ENCODE peak calls at places on chromosomes 12 and 14, in six cellular contexts. J is A549, C is K562, K is endothelial cell of umbilical vein, X is HepG2, I is GM12878. U is an unnamed sample.

GRCh38 chr14:69796797-69797500 is at the start of gene SLC10A1:
- DNase-seq in J (no peak), C (no peak), K (no peak), X (peak; percentile 23), I (no peak), U (no peak)

GRCh38 chr12:83763425-83763824 is 1076.7 kb downstream of the TMTC2 start:
- DNase-seq in J (no peak), C (no peak), K (no peak), X (no peak), I (no peak), U (no peak)

GRCh38 chr12:76259660-76260389 is 88.4 kb downstream of the BBS10 start:
- DNase-seq in J (no peak), C (no peak), K (peak; percentile 93), X (no peak), I (no peak), U (no peak)

GRCh38 chr12:25648460-25648859 is 95.4 kb upstream of the LMNTD1 start:
- DNase-seq in J (peak; percentile 24), C (no peak), K (peak; percentile 78), X (no peak), I (no peak), U (no peak)

GRCh38 chr12:3964404-3964803 is 91.2 kb upstream of the PARP11 start:
- DNase-seq in J (peak; percentile 26), C (peak; percentile 39), K (no peak), X (peak; percentile 18), I (no peak), U (peak; percentile 38)

GRCh38 chr12:59973515-59973914 is 377.7 kb downstream of the SLC16A7 start:
- DNase-seq in J (no peak), C (no peak), K (peak; percentile 67), X (no peak), I (no peak), U (no peak)

GRCh38 chr12:96190403-96191170 is 3.6 kb upstream of the ELK3 start:
- DNase-seq in J (no peak), C (no peak), K (no peak), X (peak; percentile 23), I (no peak), U (no peak)

GRCh38 chr14:91410781-91411536 is 6.7 kb downstream of the CCDC88C start:
- DNase-seq in J (no peak), C (no peak), K (no peak), X (no peak), I (no peak), U (no peak)

GRCh38 chr12:91327136-91327535 is 144.5 kb upstream of the DCN start:
- DNase-seq in J (no peak), C (no peak), K (no peak), X (no peak), I (no peak), U (no peak)

GRCh38 chr12:42862055-42862454 is 272.5 kb upstream of the PRICKLE1 start:
- DNase-seq in J (no peak), C (no peak), K (peak; percentile 7), X (no peak), I (no peak), U (no peak)

GRCh38 chr14:29475641-29476040 is 452.0 kb downstream of the PRKD1 start:
- DNase-seq in J (no peak), C (no peak), K (no peak), X (no peak), I (no peak), U (no peak)

GRCh38 chr12:75699728-75700496 is 188.5 kb upstream of the KRR1 start:
- DNase-seq in J (no peak), C (peak; percentile 57), K (peak; percentile 87), X (no peak), I (no peak), U (no peak)

GRCh38 chr12:132748319-132748718 is 13.3 kb downstream of the ANKLE2 start:
- DNase-seq in J (no peak), C (no peak), K (no peak), X (no peak), I (no peak), U (no peak)

GRCh38 chr14:31441273-31442110 is 15.8 kb downstream of the DTD2 start:
- DNase-seq in J (no peak), C (no peak), K (no peak), X (no peak), I (no peak), U (no peak)

GRCh38 chr12:42284876-42285275 is 41.0 kb downstream of the ZCRB1 start:
- DNase-seq in J (no peak), C (no peak), K (no peak), X (no peak), I (no peak), U (no peak)

GRCh38 chr12:131828671-131829350 is 618 bp downstream of the MMP17 start:
- DNase-seq in J (no peak), C (no peak), K (no peak), X (no peak), I (no peak), U (no peak)

GRCh38 chr12:59005195-59005961 is 85.1 kb upstream of the LRIG3 start:
- DNase-seq in J (no peak), C (no peak), K (no peak), X (no peak), I (no peak), U (no peak)

GRCh38 chr12:122086641-122087285 is 8.2 kb downstream of the MLXIP start:
- DNase-seq in J (no peak), C (no peak), K (no peak), X (no peak), I (no peak), U (no peak)

GRCh38 chr12:120242971-120243699 is 22.4 kb downstream of the PXN start:
- DNase-seq in J (no peak), C (no peak), K (no peak), X (no peak), I (no peak), U (no peak)

GRCh38 chr14:54777395-54777794 is 125.2 kb downstream of the GCH1 start:
- DNase-seq in J (no peak), C (no peak), K (no peak), X (no peak), I (no peak), U (no peak)

GRCh38 chr12:65640489-65640901 is 183.8 kb upstream of the HMGA2 start:
- DNase-seq in J (no peak), C (no peak), K (no peak), X (no peak), I (no peak), U (peak; percentile 23)

GRCh38 chr14:51093371-51094281 is 1.3 kb downstream of the TRIM9 start:
- DNase-seq in J (peak; percentile 76), C (no peak), K (no peak), X (no peak), I (no peak), U (no peak)

GRCh38 chr14:22332671-22333407 is 256.2 kb downstream of the DAD1 start:
- DNase-seq in J (no peak), C (peak; percentile 23), K (no peak), X (peak; percentile 34), I (no peak), U (no peak)

GRCh38 chr12:49092086-49092815 is 2.4 kb downstream of the DHH start:
- DNase-seq in J (peak; percentile 82), C (peak; percentile 98), K (peak; percentile 62), X (peak; percentile 51), I (no peak), U (peak; percentile 95)

GRCh38 chr14:71532349-71532748 is 399.9 kb upstream of the RGS6 start:
- DNase-seq in J (no peak), C (no peak), K (no peak), X (no peak), I (no peak), U (no peak)

DNA sequence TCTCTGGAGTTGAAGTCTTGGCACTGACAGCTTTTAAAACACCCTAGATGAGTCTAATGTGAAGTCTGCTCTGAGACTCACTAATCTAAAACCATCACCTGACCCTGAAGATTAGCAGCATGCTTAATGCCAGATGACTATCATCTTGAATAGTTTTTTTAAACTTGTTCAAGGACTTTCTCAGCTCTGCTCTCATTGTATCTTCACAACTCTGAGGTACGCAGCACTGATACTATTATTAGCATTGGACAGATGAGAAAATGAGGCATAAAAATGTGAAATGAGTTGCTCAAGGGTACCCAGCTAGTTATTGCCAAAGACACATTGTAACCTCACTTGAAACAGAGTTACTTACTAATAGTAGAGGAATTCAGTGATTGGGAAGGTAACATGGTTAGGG is 4.8 kb downstream of the SLC38A1 start:
- DNase-seq in J (no peak), C (no peak), K (no peak), X (no peak), I (no peak), U (no peak)
- TF ChIP-seq MAX in J (no peak), C (no peak), K (no peak), X (no peak), I (no peak), U (no peak)

GRCh38 chr14:55807536-55807935 is 227.5 kb downstream of the KTN1 start:
- DNase-seq in J (no peak), C (no peak), K (no peak), X (no peak), I (no peak), U (no peak)
- TF ChIP-seq MYC in J (no peak), C (no peak), K (no peak), X (no peak), I (no peak), U (no peak)

GRCh38 chr14:103627073-103628025 is 1.7 kb upstream of the KLC1 start:
- DNase-seq in J (no peak), C (no peak), K (no peak), X (no peak), I (no peak), U (no peak)

GRCh38 chr14:103628684-103629502 is at the start of gene KLC1:
- DNase-seq in J (peak; percentile 71), C (peak; percentile 78), K (peak; percentile 69), X (no peak), I (no peak), U (peak; percentile 77)

GRCh38 chr14:103629503-103630121 is 601 bp downstream of the KLC1 start:
- DNase-seq in J (peak; percentile 43), C (peak; percentile 62), K (no peak), X (no peak), I (no peak), U (peak; percentile 51)

GRCh38 chr14:103626150-103626850 is 2.7 kb upstream of the KLC1 start:
- DNase-seq in J (no peak), C (no peak), K (no peak), X (peak; percentile 37), I (no peak), U (peak; percentile 22)

DNA sequence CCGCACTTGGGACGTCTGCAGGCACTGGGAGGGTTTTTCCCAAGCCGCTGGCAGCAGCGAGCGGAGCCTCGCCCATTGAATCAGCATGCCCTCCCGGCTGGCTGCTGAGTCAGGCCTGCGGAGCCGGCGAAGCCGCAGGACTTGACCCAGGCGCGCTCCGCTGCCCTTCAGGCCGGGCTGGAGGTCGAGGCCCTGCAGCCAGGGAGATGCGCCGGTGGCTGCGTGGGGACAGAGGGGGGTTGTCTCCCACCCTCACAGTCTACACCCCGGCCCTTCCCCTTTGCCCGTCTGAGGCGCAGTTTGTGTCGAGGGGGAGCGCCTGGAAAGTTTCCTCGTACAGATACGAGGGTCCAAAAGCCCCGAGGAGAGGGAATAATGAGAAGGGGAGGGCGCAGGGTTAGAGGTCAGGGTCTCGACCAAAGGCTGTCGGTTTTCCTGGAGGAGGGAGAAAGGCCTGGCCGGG is 759 bp upstream of the KLC1 start:
- DNase-seq in J (peak; percentile 72), C (peak; percentile 75), K (peak; percentile 72), X (no peak), I (no peak), U (peak; percentile 28)
- TF ChIP-seq POLR2A in J (peak; percentile 74), C (peak; percentile 50), K (no peak), X (peak; percentile 74), I (peak; percentile 75), U (no peak)

DNA sequence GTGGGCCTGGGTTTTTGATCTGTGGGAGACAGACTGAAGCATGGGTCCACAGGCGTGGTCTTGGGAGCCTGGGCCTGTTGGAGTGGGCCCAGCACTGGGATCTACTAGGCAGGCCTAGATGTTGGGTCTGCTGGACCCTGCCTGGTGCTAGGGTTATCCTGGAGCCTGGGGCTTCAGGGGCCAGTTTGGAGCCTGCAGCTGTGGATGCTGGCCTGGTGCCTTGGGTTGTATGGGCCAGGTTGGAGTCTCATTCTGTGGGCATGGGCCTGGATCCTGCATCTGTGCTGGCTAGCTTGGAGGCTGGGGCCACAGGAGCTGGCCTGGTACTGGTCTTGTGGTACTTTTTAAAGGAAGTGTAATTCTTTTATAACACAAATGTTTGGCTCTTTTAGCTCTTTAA is 68.0 kb downstream of the GPHN start:
- DNase-seq in J (no peak), C (no peak), K (no peak), X (no peak), I (no peak), U (no peak)
- TF ChIP-seq MAX in J (no peak), C (no peak), K (no peak), X (no peak), I (no peak), U (no peak)

U was measured in NB4.